ENCODE peak calls at places on chromosome 19, in five cellular contexts. H, U, Z, D and P are unnamed samples.

GRCh38 chr19:10884273-10884672 is 12.9 kb downstream of the CARM1 start:
- DNase-seq in Z (no peak), D (no peak), H (no peak), U (peak; percentile 77), P (no peak)

GRCh38 chr19:43773725-43774102 is 7.1 kb downstream of the KCNN4 start:
- DNase-seq in U (no peak), H (no peak), D (no peak), Z (no peak), P (no peak)

GRCh38 chr19:21603431-21604153 is 98.2 kb downstream of the ZNF429 start:
- DNase-seq in U (no peak), Z (no peak), H (no peak), D (no peak), P (no peak)

GRCh38 chr19:43538922-43539321 is 5.9 kb downstream of the ZNF575 start:
- DNase-seq in U (no peak), D (no peak), H (no peak), Z (no peak), P (no peak)

GRCh38 chr19:50319156-50319555 is 10.0 kb downstream of the KCNC3 start:
- DNase-seq in H (no peak), U (no peak), Z (no peak), D (peak; percentile 20), P (no peak)

GRCh38 chr19:41691268-41691970 is 3.3 kb upstream of the CEACAM7 start:
- DNase-seq in U (no peak), Z (no peak), H (peak; percentile 55), D (no peak), P (peak; percentile 33)

GRCh38 chr19:33815410-33816340 is 19.0 kb downstream of the KCTD15 start:
- DNase-seq in H (no peak), Z (no peak), D (peak; percentile 28), U (peak; percentile 34), P (no peak)

GRCh38 chr19:36916991-36917390 is 859 bp downstream of the ZNF568 start:
- DNase-seq in U (peak; percentile 33), D (no peak), Z (no peak), H (no peak), P (no peak)

GRCh38 chr19:11377237-11377636 is 2.8 kb downstream of the SWSAP1 start:
- DNase-seq in D (no peak), Z (no peak), H (no peak), U (peak; percentile 94), P (peak; percentile 27)

GRCh38 chr19:3397266-3398022 is 31.1 kb downstream of the NFIC start:
- DNase-seq in D (no peak), U (no peak), H (peak; percentile 57), Z (peak; percentile 68), P (peak; percentile 45)

GRCh38 chr19:3149526-3150505 is 14.0 kb downstream of the GNA15 start:
- DNase-seq in Z (no peak), U (no peak), D (no peak), H (no peak), P (no peak)

GRCh38 chr19:31570718-31571117 is 221.5 kb upstream of the TSHZ3 start:
- DNase-seq in Z (no peak), H (no peak), D (no peak), U (no peak), P (no peak)

GRCh38 chr19:21586341-21587116 is 81.1 kb downstream of the ZNF429 start:
- DNase-seq in D (peak; percentile 77), Z (peak; percentile 36), U (no peak), H (no peak), P (no peak)

GRCh38 chr19:55581145-55581827 is 638 bp upstream of the ZNF579 start:
- DNase-seq in U (no peak), H (peak; percentile 49), Z (no peak), D (no peak), P (no peak)

GRCh38 chr19:46776927-46777911 is 11.2 kb downstream of the SLC1A5 start:
- DNase-seq in U (no peak), Z (no peak), D (no peak), H (no peak), P (no peak)

GRCh38 chr19:30227071-30227621 is 145.0 kb upstream of the ZNF536 start:
- DNase-seq in U (no peak), D (no peak), H (no peak), Z (no peak), P (no peak)

GRCh38 chr19:9986787-9987281 is 23.5 kb downstream of the COL5A3 start:
- DNase-seq in H (no peak), U (peak; percentile 29), Z (peak; percentile 57), D (peak; percentile 27), P (no peak)

GRCh38 chr19:57583104-57583520 is 833 bp upstream of the ZIK1 start:
- DNase-seq in Z (peak; percentile 12), D (no peak), U (no peak), H (no peak), P (no peak)

GRCh38 chr19:50501186-50501567 is 9.8 kb downstream of the JOSD2 start:
- DNase-seq in Z (no peak), U (no peak), D (peak; percentile 63), H (peak; percentile 44), P (peak; percentile 45)

GRCh38 chr19:54102421-54103169 is at the start of gene NDUFA3:
- DNase-seq in D (peak; percentile 99), H (peak; percentile 97), U (peak; percentile 98), Z (peak; percentile 98), P (peak; percentile 99)

GRCh38 chr19:45901432-45901903 is 945 bp downstream of the MYPOP start:
- DNase-seq in H (peak; percentile 32), D (no peak), U (peak; percentile 42), Z (peak; percentile 53), P (no peak)

GRCh38 chr19:4229179-4229931 is at the start of gene EBI3:
- DNase-seq in Z (peak; percentile 36), D (no peak), H (no peak), U (peak; percentile 65), P (no peak)

GRCh38 chr19:29524912-29525870 is 603 bp upstream of the VSTM2B start:
- DNase-seq in Z (peak; percentile 8), U (no peak), D (peak; percentile 49), H (no peak), P (no peak)

GRCh38 chr19:47723573-47723923 is 10.3 kb downstream of the EHD2 start:
- DNase-seq in D (peak; percentile 63), U (peak; percentile 95), Z (peak; percentile 65), H (no peak), P (peak; percentile 40)

GRCh38 chr19:29173896-29174295 is 39.1 kb downstream of the UQCRFS1 start:
- DNase-seq in D (no peak), Z (no peak), H (no peak), U (no peak), P (no peak)

GRCh38 chr19:49190781-49191180 is 33.2 kb downstream of the TRPM4 start:
- DNase-seq in H (no peak), D (no peak), U (no peak), Z (no peak), P (no peak)
- H3K4me1 ChIP-seq in H (peaks cover 1% of the 10 kb centered on the region), D (peaks cover 16% of the 10 kb centered on the region), U (no peaks in the 10 kb centered on the region), Z (peaks cover 17% of the 10 kb centered on the region), P (no peaks in the 10 kb centered on the region)

GRCh38 chr19:8814176-8814575 is 17.9 kb downstream of the ZNF558 start:
- DNase-seq in H (no peak), Z (no peak), U (no peak), D (no peak), P (no peak)
- H3K36me3 ChIP-seq in H (peaks cover 24% of the 10 kb centered on the region), Z (peaks cover 100% of the 10 kb centered on the region), U (peaks cover 55% of the 10 kb centered on the region), D (peaks cover 86% of the 10 kb centered on the region), P (peaks cover 42% of the 10 kb centered on the region)

GRCh38 chr19:19488041-19488874 is 27.1 kb downstream of the TSSK6 start:
- DNase-seq in U (no peak), H (peak; percentile 85), D (peak; percentile 56), Z (no peak), P (peak; percentile 36)

GRCh38 chr19:19486343-19487076 is 28.8 kb downstream of the TSSK6 start:
- DNase-seq in D (peak; percentile 60), H (no peak), Z (no peak), U (no peak), P (no peak)

GRCh38 chr19:19485161-19485997 is 30.0 kb downstream of the TSSK6 start:
- DNase-seq in Z (peak; percentile 45), U (peak; percentile 68), D (peak; percentile 68), H (no peak), P (no peak)

GRCh38 chr19:19487077-19488040 is 28.0 kb downstream of the TSSK6 start:
- DNase-seq in Z (no peak), U (no peak), D (peak; percentile 52), H (no peak), P (peak; percentile 4)

GRCh38 chr19:19485998-19486290 is 29.4 kb downstream of the TSSK6 start:
- DNase-seq in Z (no peak), H (no peak), U (no peak), D (no peak), P (no peak)
- H3K4me1 ChIP-seq in Z (peaks cover 72% of the 10 kb centered on the region), H (peaks cover 29% of the 10 kb centered on the region), U (peaks cover 45% of the 10 kb centered on the region), D (peaks cover 73% of the 10 kb centered on the region), P (peaks cover 9% of the 10 kb centered on the region)

DNA sequence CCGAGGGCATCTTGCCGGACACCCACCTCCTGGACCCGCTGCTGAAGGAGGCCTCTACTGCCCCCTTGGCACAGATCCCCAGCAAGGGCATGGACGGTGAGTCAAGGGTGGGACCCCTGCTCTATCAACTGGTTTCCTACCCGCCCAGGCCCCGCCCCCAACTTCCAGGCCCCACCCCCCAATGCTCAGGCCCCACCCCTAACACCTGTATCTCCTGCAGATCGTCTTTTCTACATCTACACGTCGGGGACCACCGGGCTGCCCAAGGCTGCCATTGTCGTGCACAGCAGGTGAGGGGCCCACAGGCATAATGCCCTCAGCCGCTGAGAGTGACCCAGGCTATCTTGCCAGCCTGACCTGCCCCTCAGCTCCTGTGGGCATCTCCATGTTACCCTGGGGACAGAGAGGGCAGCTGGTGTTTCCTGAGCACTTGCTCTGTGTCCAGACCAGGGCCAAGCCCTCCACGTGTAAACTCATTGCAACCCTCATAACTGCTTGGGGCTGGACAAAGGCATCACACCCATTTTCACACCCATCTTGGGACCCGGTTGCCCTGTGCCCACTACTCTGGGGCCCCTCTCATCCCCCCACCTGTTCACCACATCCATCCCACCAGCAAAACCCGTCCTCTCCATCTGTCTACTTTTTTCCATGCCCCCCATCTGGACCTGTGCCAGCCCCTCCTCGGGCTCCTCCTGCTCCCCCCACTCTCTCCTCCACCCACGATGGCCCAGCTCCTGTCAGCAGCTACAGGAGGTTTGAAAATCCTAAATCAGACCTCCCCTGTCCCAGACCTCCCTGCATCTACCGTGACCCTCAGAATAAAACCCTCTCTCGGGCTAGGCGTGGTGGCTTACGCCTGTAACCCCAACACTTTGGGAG is 17.2 kb downstream of the SLC27A1 start:
- DNase-seq in U (no peak), D (no peak), H (no peak), Z (no peak), P (no peak)
- H3K36me3 ChIP-seq in U (peaks cover 12% of the 10 kb centered on the region), D (peaks cover 33% of the 10 kb centered on the region), H (no peaks in the 10 kb centered on the region), Z (peaks cover 26% of the 10 kb centered on the region), P (no peaks in the 10 kb centered on the region)

DNA sequence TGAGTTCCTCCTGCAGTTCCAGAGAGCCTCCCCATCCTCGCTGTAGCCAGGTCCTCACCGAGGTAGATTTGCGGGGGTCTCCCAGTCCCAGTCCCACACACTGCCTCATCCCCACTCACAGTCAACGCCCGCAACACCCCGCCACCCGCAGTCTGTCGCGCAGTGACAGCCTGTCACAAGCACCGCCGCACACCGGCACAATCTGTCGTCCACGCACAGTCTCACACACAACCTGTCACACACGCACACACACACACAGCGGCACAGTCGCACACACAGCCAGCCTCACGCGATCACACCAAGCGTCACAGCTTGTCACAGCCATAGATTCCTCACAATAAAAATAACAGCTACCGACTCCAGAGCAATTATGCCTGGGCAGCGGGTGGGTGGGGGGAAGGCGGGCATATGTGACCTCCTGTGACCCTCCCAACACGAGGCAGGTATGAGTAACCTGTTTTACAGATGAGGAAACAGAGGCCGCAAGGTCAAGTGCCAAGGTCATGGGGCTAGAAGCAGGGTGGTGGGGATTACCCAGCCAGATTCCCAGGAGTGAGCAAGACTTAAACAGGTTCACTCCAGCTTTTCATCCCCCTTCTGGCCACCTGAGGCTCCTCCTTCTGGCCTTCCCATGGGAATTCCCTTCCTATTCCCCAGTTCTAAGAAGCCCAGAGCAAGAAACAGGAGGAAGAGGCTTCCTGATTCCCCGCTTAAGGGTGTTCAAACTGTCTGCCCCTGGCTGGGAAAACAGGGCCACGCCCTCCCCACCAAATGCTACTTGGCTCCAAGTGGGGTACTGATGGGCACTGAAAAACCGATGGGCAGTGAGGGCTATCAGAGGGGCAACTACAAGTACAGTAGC is 13.9 kb downstream of the NFIX start:
- DNase-seq in H (no peak), Z (no peak), D (no peak), U (no peak), P (no peak)
- H3K4me1 ChIP-seq in H (peaks cover 3% of the 10 kb centered on the region), Z (peaks cover 100% of the 10 kb centered on the region), D (peaks cover 80% of the 10 kb centered on the region), U (peaks cover 8% of the 10 kb centered on the region), P (peaks cover 18% of the 10 kb centered on the region)